ENCODE peak calls at places on chromosomes 4 and X, in seven cellular contexts. X is upper lobe of right lung, L is right cardiac atrium, N is NT2/D1, E is choroid plexus epithelial cell, B is brain microvascular endothelial cell, U is thyroid gland. Q is an unnamed sample.

GRCh38 chr4:17884063-17884462 is 73.3 kb downstream of the NCAPG start:
- DNase-seq in X (no peak), U (no peak), B (no peak), L (no peak), N (no peak), E (peak; percentile 12), Q (no peak)

GRCh38 chr4:124712417-124713212 is at the start of gene ANKRD50:
- DNase-seq in X (peak; percentile 95), E (peak; percentile 97), B (peak; percentile 88), L (peak; percentile 93), U (peak; percentile 94), N (peak; percentile 78), Q (peak; percentile 96)

GRCh38 chrX:149370097-149370496 is 135.0 kb downstream of the IDS start:
- DNase-seq in E (no peak), L (no peak), X (no peak), B (no peak), N (no peak), U (no peak), Q (no peak)

GRCh38 chrX:14528629-14529287 is 578 bp upstream of the GLRA2 start:
- DNase-seq in U (peak; percentile 62), N (peak; percentile 70), B (peak; percentile 68), E (peak; percentile 35), X (peak; percentile 43), L (peak; percentile 24), Q (peak; percentile 15)

GRCh38 chrX:91122141-91122540 is 312.5 kb upstream of the PABPC5 start:
- DNase-seq in L (no peak), X (no peak), U (no peak), B (no peak), E (no peak), N (no peak), Q (no peak)

GRCh38 chrX:132023896-132024386 is 839 bp downstream of the STK26 start:
- DNase-seq in E (no peak), L (peak; percentile 10), X (peak; percentile 69), B (no peak), N (no peak), U (no peak), Q (no peak)

GRCh38 chrX:49166914-49167739 is 4.6 kb downstream of the MAGIX start:
- DNase-seq in U (peak; percentile 73), L (peak; percentile 86), X (peak; percentile 82), E (peak; percentile 61), B (peak; percentile 49), N (no peak), Q (peak; percentile 91)

GRCh38 chrX:19643203-19643602 is 127.9 kb upstream of the MAP3K15 start:
- DNase-seq in E (no peak), X (no peak), B (no peak), U (no peak), N (no peak), L (no peak), Q (no peak)

GRCh38 chr4:41640905-41641304 is 102.9 kb downstream of the LIMCH1 start:
- DNase-seq in L (no peak), U (no peak), B (no peak), X (no peak), E (no peak), N (no peak), Q (no peak)

GRCh38 chrX:24485976-24486680 is 21.0 kb downstream of the PDK3 start:
- DNase-seq in B (no peak), U (no peak), N (no peak), E (no peak), X (no peak), L (no peak), Q (no peak)

GRCh38 chr4:170868191-170868590 is 778.4 kb upstream of the AADAT start:
- DNase-seq in B (no peak), N (no peak), X (no peak), E (no peak), U (no peak), L (no peak), Q (no peak)

GRCh38 chr4:55793479-55793878 is 26.1 kb upstream of the EXOC1L start:
- DNase-seq in N (no peak), E (no peak), U (no peak), L (no peak), B (no peak), X (peak; percentile 63), Q (no peak)

GRCh38 chr4:113901994-113902787 is 77.3 kb downstream of the ARSJ start:
- DNase-seq in L (no peak), B (no peak), N (no peak), U (peak; percentile 57), E (no peak), X (peak; percentile 78), Q (no peak)

GRCh38 chr4:123649248-123649643 is 252.7 kb downstream of the SPRY1 start:
- DNase-seq in X (no peak), N (no peak), B (no peak), L (no peak), U (no peak), E (peak; percentile 9), Q (no peak)

GRCh38 chr4:123651127-123651526 is 254.5 kb downstream of the SPRY1 start:
- DNase-seq in L (no peak), E (no peak), U (no peak), N (no peak), X (no peak), B (no peak), Q (no peak)

GRCh38 chr4:123652501-123652900 is 255.9 kb downstream of the SPRY1 start:
- DNase-seq in E (no peak), B (no peak), X (no peak), L (no peak), N (no peak), U (no peak), Q (no peak)

GRCh38 chr4:123651536-123652175 is 255.1 kb downstream of the SPRY1 start:
- DNase-seq in U (no peak), L (no peak), B (no peak), X (no peak), E (no peak), N (no peak), Q (no peak)

DNA sequence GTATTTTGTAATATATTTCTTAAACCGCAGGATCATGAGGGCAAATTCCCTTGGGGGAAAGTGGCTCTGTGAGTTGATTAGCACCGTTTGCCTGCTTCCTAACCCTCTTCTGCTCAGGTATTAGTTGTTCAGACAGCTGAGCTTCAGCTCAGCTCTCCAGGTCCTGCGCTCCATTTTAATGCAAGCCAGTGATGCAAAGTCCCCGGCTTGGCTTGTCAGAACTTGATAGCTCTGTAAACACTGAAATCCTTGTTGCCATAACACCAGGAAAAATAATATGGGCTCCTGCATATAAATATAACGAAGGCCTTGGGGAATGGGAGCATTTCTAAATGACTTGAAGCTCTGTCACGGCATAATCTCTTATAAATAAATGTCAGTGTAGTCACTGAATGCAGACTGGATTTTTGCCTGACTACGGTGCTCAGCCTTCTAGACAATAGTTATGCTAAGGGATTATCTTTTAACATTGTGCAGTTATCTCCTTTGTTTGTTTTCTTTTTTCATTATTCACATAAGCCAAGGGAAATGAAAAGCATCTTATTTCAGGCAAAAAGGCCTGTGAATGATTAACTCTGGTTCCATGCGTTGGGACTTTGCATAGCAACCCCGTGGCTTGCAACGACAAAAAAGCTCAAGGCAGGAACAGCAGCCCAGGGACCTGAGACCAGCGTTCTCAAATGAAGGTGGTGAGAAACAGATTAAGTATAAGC is 253.2 kb downstream of the SPRY1 start:
- DNase-seq in E (peak; percentile 89), X (no peak), N (peak; percentile 18), L (peak; percentile 28), U (no peak), B (peak; percentile 91), Q (peak; percentile 16)
- H3K4me3 ChIP-seq in E (no peak overlapping the region), X (no peak overlapping the region), N (no peak overlapping the region), L (peak overlapping the region; percentile 45), U (no peak overlapping the region), B (no peak overlapping the region), Q (no peak overlapping the region)

DNA sequence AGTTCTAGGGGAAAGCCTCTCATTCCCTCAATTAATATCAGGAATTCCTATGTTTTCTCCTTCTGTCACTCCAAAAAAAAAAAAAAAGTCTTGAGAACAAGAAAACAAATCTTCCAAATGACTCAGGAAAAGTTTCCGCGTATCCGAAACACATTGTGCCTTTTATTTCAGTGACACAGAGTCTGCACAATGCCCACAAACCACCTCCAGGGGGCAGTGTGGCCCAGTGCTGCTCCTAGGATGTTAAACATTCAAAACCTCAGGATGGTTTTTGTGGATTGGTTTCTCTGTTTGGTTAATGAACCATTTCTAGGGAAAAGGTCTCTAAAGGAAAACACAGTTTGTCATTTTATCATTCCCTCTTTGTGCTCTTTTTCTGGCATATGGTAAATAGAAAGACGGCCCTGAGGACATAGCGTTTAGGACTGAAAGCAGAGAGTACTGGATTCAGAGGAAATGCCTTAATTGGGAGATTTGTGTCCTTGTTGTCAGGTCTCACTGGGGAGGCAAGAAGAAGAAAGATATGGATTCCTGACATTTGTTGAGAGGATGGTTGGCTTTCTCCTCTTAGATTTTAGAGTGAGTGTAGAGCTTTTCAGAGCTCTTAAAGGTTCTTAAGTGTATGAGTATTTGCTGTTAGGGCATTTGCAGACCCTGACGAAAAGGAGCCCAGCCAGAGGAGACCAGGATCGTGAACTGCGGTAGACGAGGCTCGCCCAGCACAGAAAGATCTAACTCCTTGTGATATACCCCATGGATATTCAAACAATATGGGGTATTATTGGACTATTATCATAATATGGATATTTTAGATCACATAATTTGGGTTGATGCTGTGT is 65.7 kb upstream of the MAP9 start:
- DNase-seq in X (peak; percentile 87), N (peak; percentile 33), E (peak; percentile 76), U (peak; percentile 70), L (peak; percentile 81), B (peak; percentile 79), Q (peak; percentile 38)
- H3K4me3 ChIP-seq in X (peak overlapping the region; percentile 15), N (no peak overlapping the region), E (no peak overlapping the region), U (no peak overlapping the region), L (peak overlapping the region; percentile 21), B (peak overlapping the region; percentile 28), Q (no peak overlapping the region)

DNA sequence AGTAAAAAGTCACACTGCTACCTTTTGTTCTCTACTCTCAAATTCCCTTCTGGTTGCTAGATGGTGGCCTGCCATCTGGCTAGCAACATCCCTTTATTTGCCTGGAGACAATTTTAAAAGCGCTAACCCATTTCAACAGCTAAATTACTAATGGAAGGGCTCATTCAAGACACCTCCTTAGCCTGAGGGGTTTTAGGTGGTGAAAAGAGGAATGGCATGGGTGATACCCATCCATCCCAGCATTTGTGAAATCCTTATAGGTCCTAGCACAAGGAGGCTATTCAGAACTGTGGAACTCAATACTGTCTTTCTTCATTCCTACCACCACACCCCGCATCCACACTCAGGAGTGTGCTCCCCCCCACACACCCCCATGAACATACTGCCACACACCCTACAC is 33.5 kb downstream of the ARHGEF9 start:
- DNase-seq in X (no peak), U (no peak), N (no peak), L (no peak), B (no peak), E (no peak), Q (no peak)
- H3K4me3 ChIP-seq in X (no peak overlapping the region), U (no peak overlapping the region), N (no peak overlapping the region), L (no peak overlapping the region), B (no peak overlapping the region), E (no peak overlapping the region), Q (no peak overlapping the region)

DNA sequence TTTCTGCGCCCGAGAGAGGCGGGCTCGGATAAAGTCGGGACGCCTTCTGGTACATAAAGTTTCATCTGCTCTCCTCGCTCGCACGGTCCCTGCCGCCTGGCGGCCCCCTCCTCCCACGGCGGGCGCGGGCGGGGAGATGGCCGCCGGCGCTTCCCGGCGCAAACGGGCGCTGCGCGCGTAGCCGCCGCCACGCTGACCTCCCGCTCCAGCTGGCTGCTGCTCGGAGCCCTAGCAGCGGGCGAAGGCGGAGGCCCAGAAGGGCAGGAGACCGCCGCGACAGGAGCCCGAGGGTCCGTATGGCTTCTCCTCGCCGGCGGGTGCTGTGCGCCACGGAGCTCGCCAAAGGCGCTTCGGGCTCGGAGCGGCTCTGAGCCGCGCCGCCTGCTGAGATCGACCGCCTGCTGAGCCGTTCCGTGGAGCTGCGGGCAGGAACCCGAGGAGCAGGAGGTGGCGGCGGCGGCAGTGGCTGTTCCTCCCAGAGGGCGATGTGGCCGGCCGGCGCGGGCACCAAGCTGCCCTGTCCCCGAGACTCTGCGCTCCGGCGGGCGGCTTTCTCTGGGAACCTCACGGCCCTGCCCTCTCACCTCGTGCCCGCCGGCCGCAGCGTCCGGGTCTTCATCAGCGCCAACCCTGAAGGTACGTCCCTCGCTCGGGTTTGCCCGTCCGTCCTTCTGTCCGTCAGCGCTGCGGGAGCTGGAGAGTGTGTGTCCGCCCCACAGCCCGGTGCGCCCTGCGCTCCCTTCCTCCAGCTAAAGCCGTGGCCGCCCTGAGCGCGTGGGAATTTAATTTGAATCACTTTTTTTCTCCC is at the start of gene NWD2:
- DNase-seq in E (peak; percentile 6), X (no peak), N (peak; percentile 5), L (peak; percentile 10), B (no peak), U (peak; percentile 34), Q (peak; percentile 8)
- H3K4me3 ChIP-seq in E (no peak within 1 kb of the TSS), X (no peak within 1 kb of the TSS), N (peak within 1 kb of the TSS; percentile 55), L (no peak within 1 kb of the TSS), B (no peak within 1 kb of the TSS), U (no peak within 1 kb of the TSS), Q (no peak within 1 kb of the TSS)